ENCODE peak calls at places on chromosomes 5 and 9, in four cellular contexts. T, N, V and C are unnamed samples.
A peak's percentile ranks its signal among the peaks of the same experiment; 100 is the strongest.

GRCh38 chr5:132498152-132498551 is 7.6 kb upstream of the IRF1 start:
- DNase-seq in V (peak; percentile 69), N (peak; percentile 84), T (peak; percentile 76), C (peak; percentile 44)

GRCh38 chr9:81557957-81558791 is 131.2 kb downstream of the TLE1 start:
- DNase-seq in V (peak; percentile 65), N (peak; percentile 46), T (no peak), C (peak; percentile 52)

GRCh38 chr5:37533851-37534250 is 154.7 kb downstream of the WDR70 start:
- DNase-seq in V (no peak), T (no peak), N (peak; percentile 94), C (no peak)

GRCh38 chr5:172878585-172879433 is 44.8 kb downstream of the ERGIC1 start:
- DNase-seq in N (no peak), T (no peak), V (no peak), C (peak; percentile 38)

GRCh38 chr5:153998010-153998409 is 40.7 kb downstream of the FAM114A2 start:
- DNase-seq in V (no peak), T (no peak), N (peak; percentile 52), C (no peak)

GRCh38 chr9:38263534-38263933 is 129.0 kb upstream of the ALDH1B1 start:
- DNase-seq in V (no peak), T (no peak), N (peak; percentile 65), C (no peak)

GRCh38 chr5:61678966-61679365 is 346.9 kb downstream of the ZSWIM6 start:
- DNase-seq in T (peak; percentile 22), N (no peak), V (no peak), C (no peak)

GRCh38 chr9:123679330-123679987 is 250.5 kb downstream of the DENND1A start:
- DNase-seq in N (no peak), V (no peak), T (no peak), C (no peak)

GRCh38 chr5:159403906-159404641 is 73.8 kb upstream of the IL12B start:
- DNase-seq in N (no peak), V (no peak), T (no peak), C (no peak)

GRCh38 chr5:66848749-66849641 is 252.8 kb downstream of the MAST4 start:
- DNase-seq in V (no peak), T (no peak), N (no peak), C (no peak)

GRCh38 chr5:80976985-80977384 is 16.8 kb downstream of the RASGRF2 start:
- DNase-seq in V (no peak), T (no peak), N (no peak), C (no peak)

GRCh38 chr9:134660407-134660806 is 18.8 kb downstream of the COL5A1 start:
- DNase-seq in V (no peak), N (no peak), T (no peak), C (no peak)

GRCh38 chr9:26870292-26870691 is 22.3 kb downstream of the CAAP1 start:
- DNase-seq in V (no peak), N (peak; percentile 88), T (peak; percentile 12), C (no peak)

DNA sequence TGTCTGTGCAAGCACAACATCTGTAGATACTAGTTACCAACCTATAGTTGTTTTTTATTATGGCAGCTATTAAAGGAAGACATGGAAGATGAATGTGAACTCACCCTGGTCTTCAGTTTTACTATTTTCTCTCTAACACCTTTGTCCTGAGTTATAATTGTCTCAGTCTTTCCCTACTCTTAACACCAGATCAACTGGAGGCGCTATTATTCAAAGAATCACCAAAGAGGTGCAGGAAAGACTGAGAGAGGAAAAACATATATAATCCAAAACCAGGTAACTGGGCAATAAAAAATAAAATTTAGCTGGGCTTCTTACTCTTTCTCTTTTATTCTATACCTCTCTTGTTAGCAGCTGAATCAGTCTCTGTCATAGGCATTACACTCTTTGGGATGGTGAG is 134.2 kb upstream of the C6 start:
- DNase-seq in N (no peak), V (no peak), T (no peak), C (no peak)
- TF ChIP-seq CTCF in N (no peak), V (no peak), T (peak; percentile 24), C (no peak)

DNA sequence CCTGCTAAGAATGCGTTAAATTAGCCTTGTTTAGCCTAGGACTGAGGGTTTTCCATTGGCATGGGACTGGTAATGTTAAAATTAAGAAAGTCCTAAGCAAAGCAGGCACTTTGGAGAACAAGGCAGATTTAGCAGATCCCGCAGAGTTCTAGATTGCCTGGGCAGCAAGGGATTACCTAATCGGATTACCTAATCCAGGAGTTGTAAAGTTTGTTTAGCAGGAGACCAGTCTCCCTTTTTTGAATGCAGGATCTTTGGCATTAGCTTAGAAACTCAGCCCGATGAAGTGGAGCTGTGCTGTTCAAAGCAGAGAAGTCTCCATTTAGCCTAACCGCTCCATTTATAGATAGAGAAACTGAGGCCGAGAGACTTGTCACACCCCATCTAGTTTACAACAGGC is 206.0 kb downstream of the DMRT2 start:
- DNase-seq in T (no peak), V (no peak), N (no peak), C (no peak)
- TF ChIP-seq CTCF in T (no peak), V (no peak), N (no peak), C (no peak)

DNA sequence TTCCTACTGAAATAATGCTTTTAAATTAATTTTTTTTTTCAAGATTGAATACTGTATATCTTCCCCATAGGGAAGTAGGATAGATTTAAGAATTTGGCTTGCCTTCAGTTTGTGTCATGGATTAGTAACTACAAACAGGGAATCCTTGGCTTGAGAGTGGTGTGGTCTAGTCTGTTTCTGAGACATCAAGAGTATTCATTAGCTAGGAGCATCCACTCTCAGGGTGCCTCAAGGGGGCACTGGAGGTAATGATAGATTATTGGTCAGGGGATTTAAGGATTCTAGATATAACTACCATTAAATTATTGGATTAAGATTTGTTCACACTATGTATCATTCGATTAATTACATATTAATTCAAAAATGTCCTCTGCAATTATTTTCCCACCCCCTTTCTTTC is 91.8 kb upstream of the TXNDC8 start:
- DNase-seq in T (no peak), N (no peak), V (no peak), C (no peak)
- TF ChIP-seq CTCF in T (no peak), N (no peak), V (no peak), C (no peak)

DNA sequence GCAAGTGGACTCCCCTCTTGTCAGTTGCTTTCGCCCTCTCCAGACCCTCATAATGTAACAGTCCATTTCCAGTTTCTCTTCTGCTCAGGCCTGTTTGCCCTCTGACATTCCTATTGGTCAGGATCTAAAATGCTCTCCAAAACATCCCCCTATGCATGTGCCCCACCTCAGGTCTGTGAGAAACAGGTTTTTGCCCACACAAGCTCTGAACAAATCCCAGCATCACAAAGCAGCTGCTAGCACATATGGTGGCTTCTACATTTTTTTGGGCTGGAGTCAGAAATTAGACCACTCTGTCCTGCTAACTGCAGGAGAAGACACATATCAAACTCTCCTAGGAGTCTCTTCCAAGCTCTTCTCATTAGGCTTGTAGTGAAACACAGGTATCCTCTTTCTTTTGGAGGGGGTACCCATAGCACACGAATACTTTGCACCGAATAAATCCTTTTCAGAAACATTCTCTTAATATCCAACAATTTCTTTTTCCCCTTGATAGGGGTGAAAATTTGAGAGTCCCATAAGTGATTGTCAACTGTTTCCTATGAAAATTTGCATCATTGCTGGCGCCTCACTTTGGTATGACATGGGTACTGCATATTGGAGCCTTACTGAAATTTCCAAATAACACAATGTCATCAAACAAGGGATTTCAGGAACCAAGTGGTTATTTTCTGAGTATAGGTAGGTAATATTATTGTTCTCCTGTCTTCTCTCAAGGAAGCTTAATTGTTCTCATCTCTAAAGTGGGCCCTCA is 19.3 kb upstream of the HSPA9 start:
- DNase-seq in T (no peak), N (peak; percentile 27), V (no peak), C (no peak)
- TF ChIP-seq CTCF in T (peak; percentile 8), N (peak; percentile 49), V (no peak), C (no peak)

GRCh38 chr9:96222132-96222531 is 79.8 kb downstream of the HSD17B3 start:
- DNase-seq in N (peak; percentile 7), T (no peak), V (no peak), C (no peak)

GRCh38 chr9:96217756-96218693 is 84.0 kb downstream of the HSD17B3 start:
- DNase-seq in N (peak; percentile 46), T (peak; percentile 85), V (peak; percentile 86), C (peak; percentile 71)

GRCh38 chr9:96218821-96219614 is 83.0 kb downstream of the HSD17B3 start:
- DNase-seq in N (no peak), V (no peak), T (no peak), C (peak; percentile 21)

GRCh38 chr9:96217358-96217755 is 84.6 kb downstream of the HSD17B3 start:
- DNase-seq in V (peak; percentile 25), N (no peak), T (no peak), C (no peak)

DNA sequence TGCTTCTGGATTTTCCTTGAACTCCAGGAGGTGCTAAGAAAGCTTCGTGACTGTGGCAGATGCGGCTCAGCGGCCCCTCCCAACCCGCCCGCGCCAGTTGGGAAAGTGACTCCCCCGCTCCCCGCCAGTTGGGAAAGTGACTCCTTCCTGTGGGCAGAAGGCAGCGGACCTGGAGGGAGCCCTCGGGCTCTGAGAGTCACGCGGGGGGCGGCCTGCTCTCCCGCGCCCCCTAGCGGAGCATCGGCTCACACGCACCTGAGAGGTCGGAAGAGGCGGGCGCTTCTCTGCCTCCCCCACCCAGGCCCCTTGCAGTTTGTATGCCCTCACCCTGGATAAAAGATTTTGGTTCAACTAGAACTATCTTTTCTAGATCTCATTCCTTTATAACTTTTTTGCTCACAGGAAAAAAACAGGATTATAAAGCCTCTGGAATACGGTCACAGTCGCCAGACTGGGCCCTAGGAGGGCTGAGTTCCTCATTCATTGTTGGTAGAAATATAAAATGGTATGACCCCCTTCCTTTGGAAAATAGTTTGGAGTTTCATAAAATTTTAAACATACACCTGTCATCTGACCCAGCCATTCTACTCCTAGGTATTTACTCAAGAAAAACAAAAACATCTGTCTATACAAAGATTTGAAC is 82.2 kb downstream of the HSD17B3 start:
- DNase-seq in V (peak; percentile 59), T (peak; percentile 31), N (peak; percentile 29), C (peak; percentile 64)
- TF ChIP-seq CTCF in V (peak; percentile 66), T (peak; percentile 49), N (peak; percentile 61), C (peak; percentile 65)

GRCh38 chr9:80285325-80285724 is 713.6 kb downstream of the TLE4 start:
- DNase-seq in V (no peak), N (peak; percentile 28), T (no peak), C (no peak)
- TF ChIP-seq CTCF in V (no peak), N (peak; percentile 33), T (peak; percentile 11), C (no peak)

GRCh38 chr9:132001550-132001949 is 78.1 kb downstream of the MED27 start:
- DNase-seq in T (no peak), N (no peak), V (no peak), C (no peak)

GRCh38 chr9:131997779-131998178 is 81.9 kb downstream of the MED27 start:
- DNase-seq in V (peak; percentile 68), T (no peak), N (no peak), C (peak; percentile 41)

GRCh38 chr9:131997076-131997475 is 82.6 kb downstream of the MED27 start:
- DNase-seq in N (no peak), T (no peak), V (no peak), C (no peak)

GRCh38 chr9:132000659-132001058 is 79.0 kb downstream of the MED27 start:
- DNase-seq in N (no peak), T (no peak), V (no peak), C (no peak)

GRCh38 chr9:131999692-132000551 is 79.7 kb downstream of the MED27 start:
- DNase-seq in V (no peak), T (no peak), N (peak; percentile 87), C (no peak)
- TF ChIP-seq CTCF in V (no peak), T (no peak), N (peak; percentile 9), C (no peak)

GRCh38 chr5:168422431-168422830 is 63.8 kb upstream of the RARS1 start:
- DNase-seq in N (peak; percentile 43), T (no peak), V (peak; percentile 39), C (no peak)
- TF ChIP-seq CTCF in N (peak; percentile 59), T (peak; percentile 38), V (no peak), C (no peak)

GRCh38 chr5:148353634-148354033 is 18.3 kb downstream of the SPINK9 start:
- DNase-seq in T (no peak), N (no peak), V (no peak), C (no peak)
- TF ChIP-seq CTCF in T (no peak), N (peak; percentile 36), V (no peak), C (no peak)